ENCODE peak calls at places on chromosomes 6 and 20, in ten cellular contexts. N, J, K, A, C, W, B, I, P and R are unnamed samples.

GRCh38 chr20:55641497-55641896 is 363.8 kb downstream of the CBLN4 start:
- DNase-seq in N (no peak), J (no peak), K (no peak), A (no peak), C (no peak), W (no peak), B (no peak), I (no peak), P (no peak), R (no peak)

GRCh38 chr20:50624351-50625016 is 66.9 kb downstream of the RIPOR3 start:
- DNase-seq in N (no peak), J (no peak), K (no peak), A (no peak), C (no peak), W (no peak), B (no peak), I (no peak), P (no peak), R (no peak)

GRCh38 chr6:169479783-169480495 is 221.9 kb downstream of the WDR27 start:
- DNase-seq in N (no peak), J (no peak), K (no peak), A (no peak), C (no peak), W (no peak), B (no peak), I (no peak), P (no peak), R (no peak)

GRCh38 chr20:35146299-35146921 is 726 bp downstream of the EDEM2 start:
- DNase-seq in N (peak), J (no peak), K (no peak), A (peak), C (peak), W (no peak), B (no peak), I (peak), P (no peak), R (peak)

GRCh38 chr20:56778765-56779195 is 149.7 kb downstream of the TFAP2C start:
- DNase-seq in N (no peak), J (no peak), K (no peak), A (peak), C (no peak), W (no peak), B (peak), I (no peak), P (no peak), R (no peak)

GRCh38 chr6:168417660-168418059 is 23.3 kb upstream of the SMOC2 start:
- DNase-seq in N (no peak), J (no peak), K (no peak), A (no peak), C (no peak), W (no peak), B (no peak), I (no peak), P (no peak), R (no peak)

GRCh38 chr6:106084973-106085686 is 1.0 kb upstream of the PRDM1 start:
- DNase-seq in N (no peak), J (no peak), K (no peak), A (peak), C (no peak), W (no peak), B (no peak), I (no peak), P (no peak), R (no peak)

GRCh38 chr6:75884822-75885221 is 135.8 kb downstream of the MYO6 start:
- DNase-seq in N (no peak), J (no peak), K (no peak), A (no peak), C (no peak), W (no peak), B (no peak), I (no peak), P (no peak), R (no peak)

GRCh38 chr6:154071236-154071635 is 32.2 kb downstream of the OPRM1 start:
- DNase-seq in N (no peak), J (no peak), K (no peak), A (no peak), C (no peak), W (no peak), B (no peak), I (no peak), P (no peak), R (no peak)

GRCh38 chr20:31675828-31676533 is 38.3 kb downstream of the COX4I2 start:
- DNase-seq in N (no peak), J (no peak), K (no peak), A (peak), C (no peak), W (peak), B (peak), I (no peak), P (no peak), R (no peak)